ENCODE peak calls at places on chromosomes 2 and 18, in five cellular contexts. G, A, O, X and W are unnamed samples.

GRCh38 chr2:44310287-44310686 is 35.0 kb downstream of the SLC3A1 start:
- DNase-seq in G (no peak), A (no peak), O (no peak), X (no peak), W (no peak)

GRCh38 chr2:212554233-212554632 is 15.6 kb upstream of the ERBB4 start:
- DNase-seq in G (no peak), A (no peak), O (no peak), X (no peak), W (no peak)

GRCh38 chr2:79512442-79513401 is at the start of gene CTNNA2:
- DNase-seq in G (peak; percentile 91), A (no peak), O (peak; percentile 98), X (no peak), W (peak; percentile 58)

GRCh38 chr2:174331731-174332606 is 2.8 kb upstream of the SP9 start:
- DNase-seq in G (no peak), A (no peak), O (peak; percentile 80), X (no peak), W (no peak)

GRCh38 chr2:45469314-45470099 is 141.6 kb downstream of the SRBD1 start:
- DNase-seq in G (peak; percentile 68), A (no peak), O (no peak), X (no peak), W (peak; percentile 4)

GRCh38 chr2:35035883-35036282 is 1319.7 kb upstream of the CRIM1 start:
- DNase-seq in G (peak; percentile 74), A (no peak), O (peak; percentile 7), X (no peak), W (peak; percentile 4)

GRCh38 chr2:121960251-121960650 is 204.8 kb downstream of the TSN start:
- DNase-seq in G (peak; percentile 52), A (no peak), O (no peak), X (no peak), W (no peak)

GRCh38 chr2:155583674-155584195 is 748.8 kb downstream of the NR4A2 start:
- DNase-seq in G (no peak), A (no peak), O (no peak), X (no peak), W (no peak)

GRCh38 chr2:88903744-88904353 is 212.4 kb downstream of the RPIA start:
- DNase-seq in G (peak; percentile 63), A (no peak), O (no peak), X (peak; percentile 31), W (peak; percentile 40)

GRCh38 chr2:12287220-12287751 is 429.4 kb upstream of the TRIB2 start:
- DNase-seq in G (no peak), A (no peak), O (no peak), X (no peak), W (peak; percentile 50)

GRCh38 chr2:71358931-71359671 is 27.5 kb downstream of the ZNF638 start:
- DNase-seq in G (no peak), A (no peak), O (no peak), X (no peak), W (peak; percentile 29)

GRCh38 chr2:220228310-220229006 is 601.0 kb downstream of the SLC4A3 start:
- DNase-seq in G (no peak), A (no peak), O (no peak), X (no peak), W (peak; percentile 87)

GRCh38 chr2:28168376-28168775 is 224.3 kb upstream of the FOSL2 start:
- DNase-seq in G (no peak), A (no peak), O (no peak), X (no peak), W (no peak)

GRCh38 chr2:205087862-205088261 is 542.6 kb downstream of the PARD3B start:
- DNase-seq in G (no peak), A (no peak), O (no peak), X (no peak), W (no peak)

GRCh38 chr2:64645014-64645418 is 8.7 kb downstream of the SERTAD2 start:
- DNase-seq in G (peak; percentile 66), A (peak; percentile 80), O (peak; percentile 91), X (no peak), W (peak; percentile 69)

GRCh38 chr2:100207411-100207885 is 65.1 kb upstream of the AFF3 start:
- DNase-seq in G (no peak), A (no peak), O (no peak), X (no peak), W (no peak)

GRCh38 chr2:28668106-28668814 is 83.4 kb upstream of the PPP1CB start:
- DNase-seq in G (no peak), A (no peak), O (no peak), X (no peak), W (no peak)

GRCh38 chr2:100182494-100183355 is 40.3 kb upstream of the AFF3 start:
- DNase-seq in G (no peak), A (no peak), O (peak; percentile 73), X (no peak), W (no peak)

GRCh38 chr2:180122874-180123273 is 115.8 kb upstream of the CWC22 start:
- DNase-seq in G (no peak), A (no peak), O (no peak), X (no peak), W (peak; percentile 5)

GRCh38 chr2:88857274-88857741 is 165.8 kb downstream of the RPIA start:
- DNase-seq in G (no peak), A (no peak), O (no peak), X (no peak), W (no peak)

GRCh38 chr2:236158969-236159777 is 9.0 kb downstream of the GBX2 start:
- DNase-seq in G (no peak), A (peak; percentile 33), O (peak; percentile 91), X (no peak), W (no peak)

GRCh38 chr18:63741769-63742168 is 33.4 kb upstream of the SERPINB7 start:
- DNase-seq in G (no peak), A (no peak), O (no peak), X (no peak), W (peak; percentile 11)

GRCh38 chr2:212289301-212289700 is 249.3 kb downstream of the ERBB4 start:
- DNase-seq in G (no peak), A (no peak), O (no peak), X (no peak), W (no peak)

GRCh38 chr2:68487773-68488355 is 20.5 kb downstream of the APLF start:
- DNase-seq in G (peak; percentile 52), A (no peak), O (peak; percentile 9), X (no peak), W (peak; percentile 27)

GRCh38 chr2:174901075-174901474 is 104.1 kb downstream of the CHN1 start:
- DNase-seq in G (peak; percentile 20), A (no peak), O (peak; percentile 31), X (no peak), W (no peak)

GRCh38 chr18:74496508-74497307 is 545 bp downstream of the CNDP2 start:
- DNase-seq in G (peak; percentile 63), A (peak; percentile 85), O (peak; percentile 71), X (peak; percentile 63), W (peak; percentile 58)

GRCh38 chr2:197028230-197028629 is 101.7 kb upstream of the PGAP1 start:
- DNase-seq in G (no peak), A (no peak), O (no peak), X (no peak), W (peak; percentile 8)

GRCh38 chr2:204743368-204743960 is 198.2 kb downstream of the PARD3B start:
- DNase-seq in G (no peak), A (no peak), O (no peak), X (no peak), W (no peak)

GRCh38 chr2:164984428-164984827 is 29.1 kb upstream of the SLC38A11 start:
- DNase-seq in G (no peak), A (no peak), O (no peak), X (no peak), W (no peak)

GRCh38 chr18:2963048-2963447 is 49.9 kb downstream of the LPIN2 start:
- DNase-seq in G (no peak), A (no peak), O (no peak), X (no peak), W (no peak)

GRCh38 chr2:127165539-127165935 is 54.6 kb downstream of the CYP27C1 start:
- DNase-seq in G (peak; percentile 19), A (peak; percentile 49), O (no peak), X (no peak), W (no peak)

DNA sequence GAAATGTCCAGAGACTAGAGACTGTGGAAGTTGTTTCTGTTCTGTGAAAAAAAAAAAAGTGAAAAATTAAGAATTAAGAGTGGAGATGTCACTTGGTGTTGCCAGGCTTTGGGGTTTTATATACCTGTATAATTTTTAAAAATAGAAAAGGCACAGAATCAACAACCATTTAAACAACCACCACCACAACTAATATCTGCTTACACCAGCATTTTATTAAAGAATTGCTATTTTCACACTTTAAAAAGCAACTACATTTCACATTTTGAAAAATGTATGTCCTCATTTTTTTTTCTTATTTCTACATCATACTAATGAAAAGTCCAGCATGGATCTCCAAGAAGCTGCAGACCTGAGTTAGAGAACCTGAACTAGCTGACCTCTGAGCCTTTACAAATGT is 167.5 kb upstream of the DTNA start:
- DNase-seq in G (no peak), A (no peak), O (no peak), X (no peak), W (no peak)
- TF ChIP-seq CTCF in G (no peak), A (no peak), O (no peak), X (no peak), W (no peak)

GRCh38 chr2:37671013-37671815 is at the start of gene CDC42EP3:
- DNase-seq in G (peak; percentile 79), A (peak; percentile 78), O (peak; percentile 88), X (peak; percentile 47), W (peak; percentile 66)

GRCh38 chr2:37672104-37672869 is 845 bp upstream of the CDC42EP3 start:
- DNase-seq in G (peak; percentile 88), A (peak; percentile 82), O (peak; percentile 94), X (peak; percentile 78), W (peak; percentile 64)

GRCh38 chr2:37672870-37673184 is 1.4 kb upstream of the CDC42EP3 start:
- DNase-seq in G (no peak), A (no peak), O (no peak), X (no peak), W (no peak)

GRCh38 chr2:37670378-37671012 is 947 bp downstream of the CDC42EP3 start:
- DNase-seq in G (peak; percentile 41), A (peak; percentile 72), O (peak; percentile 42), X (no peak), W (no peak)

DNA sequence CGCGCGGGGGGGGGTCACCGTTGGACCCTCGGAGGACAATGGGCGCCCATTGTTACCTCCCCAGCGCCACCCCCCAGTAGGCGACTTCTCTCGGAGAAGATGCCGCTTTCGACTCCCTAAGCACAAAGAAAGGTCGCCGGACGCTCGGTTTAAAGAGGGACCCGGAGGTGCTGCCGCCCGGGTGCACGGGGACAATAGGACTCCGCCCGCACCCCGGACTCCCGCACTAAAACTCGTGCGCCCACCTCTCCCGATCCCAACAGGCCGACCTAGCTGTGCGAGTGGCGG is 318 bp upstream of the CDC42EP3 start:
- DNase-seq in G (no peak), A (peak; percentile 69), O (no peak), X (no peak), W (peak; percentile 32)
- H3K27ac ChIP-seq in G (peak overlapping the region; percentile 79), A (peak overlapping the region; percentile 98), O (peak overlapping the region; percentile 87), X (peak overlapping the region; percentile 83), W (peak overlapping the region; percentile 74)

DNA sequence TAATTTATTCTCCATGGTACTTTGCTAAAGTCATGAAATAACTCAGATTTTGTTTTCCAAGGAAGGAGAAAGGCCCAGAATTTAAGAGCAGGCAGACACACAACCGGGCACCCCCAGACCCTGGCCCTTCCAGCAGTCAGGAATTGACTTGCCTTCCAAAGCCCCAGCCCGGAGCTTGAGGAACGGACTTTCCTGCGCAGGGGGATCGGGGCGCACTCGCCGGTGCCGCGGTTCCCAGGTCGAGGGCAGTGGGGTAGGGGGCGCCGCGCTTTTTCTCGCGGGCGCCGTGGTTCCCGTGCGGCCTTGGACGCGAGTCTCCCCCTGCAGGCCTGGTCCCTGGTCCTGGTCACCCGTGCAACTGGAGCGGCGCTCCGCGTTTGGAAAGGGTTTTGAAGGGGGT is 1.2 kb downstream of the ZNF236 start:
- DNase-seq in G (no peak), A (peak; percentile 65), O (peak; percentile 67), X (no peak), W (no peak)
- TF ChIP-seq CTCF in G (no peak), A (peak; percentile 27), O (peak; percentile 44), X (no peak), W (no peak)

GRCh38 chr18:35326695-35327387 is 17.4 kb downstream of the ZNF24 start:
- DNase-seq in G (no peak), A (no peak), O (no peak), X (no peak), W (no peak)
- H3K27ac ChIP-seq in G (no peak overlapping the region), A (no peak overlapping the region), O (no peak overlapping the region), X (no peak overlapping the region), W (no peak overlapping the region)